ENCODE peak calls at places on chromosome 2, in five cellular contexts. Q is fibroblast of lung, L is heart right ventricle, S is ovary, G is adrenal gland. E is an unnamed sample.

GRCh38 chr2:28252308-28252707 is 140.3 kb upstream of the FOSL2 start:
- DNase-seq in L (no peak), G (no peak), Q (no peak), S (no peak), E (no peak)

GRCh38 chr2:208999911-209000310 is 423.9 kb upstream of the MAP2 start:
- DNase-seq in L (no peak), S (no peak), Q (no peak), G (no peak), E (no peak)

GRCh38 chr2:1600191-1601063 is 143.9 kb downstream of the PXDN start:
- DNase-seq in G (no peak), S (peak; percentile 46), L (no peak), Q (no peak), E (no peak)

GRCh38 chr2:167294031-167294774 is 405.9 kb downstream of the XIRP2 start:
- DNase-seq in S (peak; percentile 22), L (peak; percentile 14), G (no peak), Q (peak; percentile 32), E (peak; percentile 52)

GRCh38 chr2:165876712-165877111 is 76.9 kb downstream of the TTC21B start:
- DNase-seq in L (no peak), G (no peak), S (no peak), Q (peak; percentile 45), E (no peak)

GRCh38 chr2:211939177-211939576 is 599.4 kb downstream of the ERBB4 start:
- DNase-seq in L (no peak), S (no peak), Q (no peak), G (no peak), E (no peak)

GRCh38 chr2:2743164-2743571 is 412.1 kb upstream of the MYT1L start:
- DNase-seq in Q (peak; percentile 64), S (peak; percentile 28), L (peak; percentile 56), G (peak; percentile 78), E (peak; percentile 83)

GRCh38 chr2:63788070-63788469 is 53.6 kb upstream of the UGP2 start:
- DNase-seq in L (no peak), G (no peak), S (no peak), Q (peak; percentile 68), E (no peak)

GRCh38 chr2:182302174-182302573 is 124.7 kb downstream of the PDE1A start:
- DNase-seq in G (no peak), S (no peak), Q (peak; percentile 90), L (no peak), E (no peak)

GRCh38 chr2:1140389-1141003 is 189.8 kb downstream of the SNTG2 start:
- DNase-seq in Q (no peak), S (no peak), L (peak; percentile 29), G (peak; percentile 22), E (no peak)

GRCh38 chr2:133209325-133209724 is 358.9 kb downstream of the NCKAP5 start:
- DNase-seq in G (no peak), S (no peak), Q (no peak), L (no peak), E (no peak)

GRCh38 chr2:172545408-172546075 is 10.3 kb upstream of the PDK1 start:
- DNase-seq in L (no peak), G (no peak), Q (no peak), S (no peak), E (no peak)

GRCh38 chr2:54709341-54709809 is 14.1 kb upstream of the EML6 start:
- DNase-seq in Q (no peak), L (peak; percentile 22), G (peak; percentile 14), S (no peak), E (peak; percentile 46)

GRCh38 chr2:208183526-208183925 is 6.3 kb downstream of the C2orf80 start:
- DNase-seq in Q (no peak), S (no peak), G (no peak), L (no peak), E (no peak)

GRCh38 chr2:200494048-200494447 is 15.8 kb downstream of the KCTD18 start:
- DNase-seq in S (no peak), G (no peak), Q (no peak), L (no peak), E (no peak)

GRCh38 chr2:186256540-186256939 is 229.5 kb upstream of the ZC3H15 start:
- DNase-seq in L (no peak), S (no peak), Q (peak; percentile 39), G (no peak), E (no peak)

GRCh38 chr2:66691199-66691975 is 256.5 kb downstream of the MEIS1 start:
- DNase-seq in L (no peak), S (no peak), Q (peak; percentile 40), G (peak; percentile 45), E (no peak)

GRCh38 chr2:106542730-106543359 is 55.7 kb downstream of the CD8B2 start:
- DNase-seq in G (peak; percentile 70), L (peak; percentile 65), Q (peak; percentile 13), S (peak; percentile 64), E (peak; percentile 60)

GRCh38 chr2:11617984-11618707 is 51.8 kb downstream of the NTSR2 start:
- DNase-seq in S (no peak), Q (no peak), G (no peak), L (no peak), E (no peak)

GRCh38 chr2:119616421-119616820 is 62.6 kb upstream of the TMEM177 start:
- DNase-seq in G (no peak), L (no peak), Q (no peak), S (no peak), E (no peak)

GRCh38 chr2:68169308-68169707 is 11.6 kb downstream of the PNO1 start:
- DNase-seq in L (no peak), G (no peak), S (no peak), Q (no peak), E (no peak)

GRCh38 chr2:45941758-45942738 is 290.6 kb downstream of the PRKCE start:
- DNase-seq in G (no peak), L (no peak), S (no peak), Q (peak; percentile 55), E (no peak)

GRCh38 chr2:210287301-210287700 is 27.7 kb downstream of the MYL1 start:
- DNase-seq in G (no peak), Q (peak; percentile 9), L (no peak), S (no peak), E (no peak)

GRCh38 chr2:240643093-240643810 is 18.0 kb downstream of the GPR35 start:
- DNase-seq in Q (no peak), G (no peak), S (no peak), L (no peak), E (no peak)

GRCh38 chr2:168480825-168481585 is 24.9 kb downstream of the CERS6 start:
- DNase-seq in Q (no peak), G (no peak), L (no peak), S (no peak), E (no peak)

GRCh38 chr2:42116195-42117181 is 52.7 kb upstream of the EML4 start:
- DNase-seq in L (no peak), Q (peak; percentile 91), G (no peak), S (no peak), E (no peak)

GRCh38 chr2:122168799-122169198 is 413.3 kb downstream of the TSN start:
- DNase-seq in L (no peak), Q (no peak), S (no peak), G (no peak), E (no peak)

GRCh38 chr2:241373449-241373848 is 17.4 kb downstream of the FARP2 start:
- DNase-seq in L (no peak), G (no peak), Q (no peak), S (no peak), E (no peak)

GRCh38 chr2:202780514-202781021 is 91.0 kb downstream of the ICA1L start:
- DNase-seq in G (no peak), Q (peak; percentile 89), L (no peak), S (no peak), E (no peak)

GRCh38 chr2:191041418-191042161 is 27.6 kb upstream of the STAT1 start:
- DNase-seq in Q (peak; percentile 44), L (no peak), G (peak; percentile 40), S (no peak), E (no peak)

GRCh38 chr2:197883354-197884032 is 79.1 kb downstream of the PLCL1 start:
- DNase-seq in Q (peak; percentile 82), L (no peak), G (no peak), S (no peak), E (no peak)

GRCh38 chr2:219071189-219071816 is 10.6 kb upstream of the IHH start:
- DNase-seq in Q (peak; percentile 38), L (no peak), G (no peak), S (no peak), E (no peak)

GRCh38 chr2:104853401-104853925 is 452 bp upstream of the POU3F3 start:
- DNase-seq in L (no peak), S (no peak), Q (no peak), G (no peak), E (no peak)

GRCh38 chr2:201807452-201807980 is 1.2 kb downstream of the CDK15 start:
- DNase-seq in S (peak; percentile 45), Q (peak; percentile 74), G (peak; percentile 10), L (peak; percentile 24), E (peak; percentile 40)

GRCh38 chr2:206256711-206257110 is 17.8 kb upstream of the ZDBF2 start:
- DNase-seq in G (no peak), S (no peak), Q (no peak), L (no peak), E (no peak)

GRCh38 chr2:53740170-53740569 is 27.4 kb upstream of the CHAC2 start:
- DNase-seq in S (no peak), Q (peak; percentile 50), L (no peak), G (no peak), E (no peak)

GRCh38 chr2:64792310-64792709 is 138.6 kb upstream of the SERTAD2 start:
- DNase-seq in S (no peak), L (no peak), G (no peak), Q (no peak), E (no peak)
- TF ChIP-seq CTCF in S (no peak), L (peak; percentile 22), G (peak; percentile 20), Q (no peak), E (no peak)

GRCh38 chr2:129443235-129443884 is 536.1 kb upstream of the RAB6C start:
- DNase-seq in G (no peak), Q (no peak), L (no peak), S (no peak), E (no peak)
- H3K4me3 ChIP-seq in G (no peak overlapping the region), Q (no peak overlapping the region), L (no peak overlapping the region), S (no peak overlapping the region), E (no peak overlapping the region)

GRCh38 chr2:179953359-179953758 is 53.7 kb downstream of the CWC22 start:
- DNase-seq in S (no peak), L (no peak), G (no peak), Q (no peak), E (no peak)
- H3K27me3 ChIP-seq in S (no peaks in the 10 kb centered on the region), L (no peaks in the 10 kb centered on the region), G (no peaks in the 10 kb centered on the region), Q (no peaks in the 10 kb centered on the region), E (no peaks in the 10 kb centered on the region)

GRCh38 chr2:75574106-75574505 is 13.4 kb upstream of the EVA1A start:
- DNase-seq in Q (no peak), G (no peak), L (no peak), S (no peak), E (no peak)
- TF ChIP-seq CTCF in Q (no peak), G (no peak), L (no peak), S (no peak), E (no peak)